ENCODE peak calls at places on chromosomes 6 and 20, in ten cellular contexts. I, V, S, U, D, K, E, Q, M and L are unnamed samples.

GRCh38 chr6:107711412-107711811 is 112.7 kb downstream of the SCML4 start:
- DNase-seq in I (no peak), V (no peak), S (no peak), U (no peak), D (no peak), K (no peak), E (no peak), Q (no peak), M (no peak), L (no peak)

GRCh38 chr20:44576297-44576696 is 6.1 kb upstream of the PKIG start:
- DNase-seq in I (no peak), V (no peak), S (no peak), U (no peak), D (peak; percentile 69), K (no peak), E (no peak), Q (no peak), M (peak; percentile 67), L (no peak)

GRCh38 chr6:27528714-27529113 is 55.8 kb upstream of the ZNF184 start:
- DNase-seq in I (no peak), V (no peak), S (no peak), U (no peak), D (no peak), K (no peak), E (no peak), Q (no peak), M (no peak), L (no peak)

GRCh38 chr6:74068945-74069570 is 373.1 kb downstream of the CD109 start:
- DNase-seq in I (no peak), V (no peak), S (peak; percentile 55), U (no peak), D (peak; percentile 54), K (no peak), E (no peak), Q (no peak), M (no peak), L (no peak)

GRCh38 chr6:114108119-114109002 is 137.4 kb upstream of the HDAC2 start:
- DNase-seq in I (peak; percentile 25), V (peak; percentile 65), S (no peak), U (no peak), D (peak; percentile 78), K (peak; percentile 83), E (no peak), Q (peak; percentile 66), M (no peak), L (no peak)

GRCh38 chr6:46217671-46218131 is 46.9 kb upstream of the ENPP5 start:
- DNase-seq in I (no peak), V (no peak), S (no peak), U (peak; percentile 47), D (no peak), K (no peak), E (no peak), Q (peak; percentile 57), M (no peak), L (peak; percentile 57)

GRCh38 chr20:58420798-58421496 is 31.9 kb downstream of the VAPB start:
- DNase-seq in I (peak; percentile 47), V (no peak), S (peak; percentile 17), U (no peak), D (peak; percentile 72), K (no peak), E (no peak), Q (no peak), M (no peak), L (no peak)

GRCh38 chr20:59820204-59821041 is 113.0 kb downstream of the SYCP2 start:
- DNase-seq in I (no peak), V (no peak), S (no peak), U (no peak), D (no peak), K (no peak), E (no peak), Q (no peak), M (no peak), L (no peak)

GRCh38 chr20:63641146-63641791 is 12.0 kb downstream of the STMN3 start:
- DNase-seq in I (no peak), V (peak; percentile 77), S (no peak), U (no peak), D (peak; percentile 15), K (no peak), E (peak; percentile 54), Q (no peak), M (no peak), L (no peak)

DNA sequence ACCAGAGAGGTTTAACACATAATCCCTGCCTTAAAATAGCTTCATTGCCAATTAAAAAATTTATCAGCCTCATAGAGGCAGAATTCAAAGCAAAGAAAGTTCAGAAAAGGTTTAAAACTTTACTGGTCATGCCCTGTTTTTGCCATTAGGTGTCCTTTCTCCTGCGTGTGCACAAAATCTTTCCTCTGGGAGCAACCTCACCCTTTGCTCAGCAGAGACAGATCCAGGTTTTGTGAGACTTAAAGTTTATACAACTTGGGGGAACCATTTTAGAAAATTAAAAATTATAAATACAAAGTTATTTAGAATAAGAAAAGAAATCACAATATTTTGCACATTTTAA is 41.8 kb upstream of the SLC22A16 start:
- DNase-seq in I (peak; percentile 56), V (no peak), S (no peak), U (no peak), D (no peak), K (no peak), E (no peak), Q (no peak), M (no peak), L (no peak)
- TF ChIP-seq CTCF in I (peak; percentile 41), V (no peak), S (peak; percentile 41), U (peak; percentile 47), D (peak; percentile 62), K (peak; percentile 57), E (no peak), Q (peak; percentile 38), M (peak; percentile 25), L (peak; percentile 15)

DNA sequence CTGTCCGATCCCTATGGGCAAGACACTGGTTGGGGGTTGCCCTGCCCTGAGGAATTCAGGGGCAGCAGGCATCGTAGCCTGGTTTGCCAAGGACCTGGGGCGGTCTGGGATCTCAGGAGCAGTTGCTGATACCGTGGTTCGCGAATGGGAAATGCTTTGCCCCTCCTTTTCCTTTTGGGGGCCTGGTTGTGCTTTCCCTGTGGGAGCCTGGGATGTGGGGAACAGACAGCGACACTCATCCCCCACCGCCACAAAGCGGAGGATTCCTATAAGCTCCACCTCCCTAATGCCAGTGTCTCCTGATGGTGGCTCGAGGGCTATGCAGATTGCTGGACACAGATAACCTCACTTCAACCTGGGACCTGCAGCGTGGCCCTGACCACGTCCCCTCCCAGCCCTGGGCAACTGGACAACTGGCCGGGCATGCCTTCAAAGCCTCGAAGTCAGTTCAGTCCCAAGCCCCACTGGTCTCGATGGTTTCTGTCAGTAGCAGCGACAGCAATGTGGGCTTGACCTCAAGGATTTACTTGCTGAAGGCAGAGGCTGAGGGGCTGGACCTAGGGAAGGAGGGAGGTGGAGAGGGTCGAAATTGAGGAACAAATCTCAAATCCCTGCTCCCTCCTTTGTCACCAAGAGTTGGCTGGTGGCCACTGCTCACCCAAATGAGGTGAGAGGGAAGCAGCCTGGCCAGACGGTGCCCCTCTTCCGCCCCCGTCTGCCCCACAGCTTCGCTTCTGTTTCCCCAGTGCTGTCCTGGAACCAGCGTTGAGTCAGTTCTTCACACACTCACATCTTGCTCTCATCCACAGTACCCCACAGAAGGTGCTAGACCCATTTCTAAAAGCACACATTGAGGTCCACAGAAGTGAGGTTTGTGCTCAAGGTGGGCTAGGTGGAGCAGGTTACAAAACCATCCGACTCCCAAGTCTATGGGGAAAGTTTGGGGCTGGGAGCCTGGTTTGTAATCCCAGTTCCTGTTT is 3.5 kb downstream of the CEBPB start:
- DNase-seq in I (no peak), V (peak; percentile 63), S (no peak), U (no peak), D (no peak), K (no peak), E (no peak), Q (peak; percentile 76), M (no peak), L (no peak)
- TF ChIP-seq CTCF in I (no peak), V (no peak), S (no peak), U (no peak), D (no peak), K (no peak), E (no peak), Q (no peak), M (no peak), L (no peak)

DNA sequence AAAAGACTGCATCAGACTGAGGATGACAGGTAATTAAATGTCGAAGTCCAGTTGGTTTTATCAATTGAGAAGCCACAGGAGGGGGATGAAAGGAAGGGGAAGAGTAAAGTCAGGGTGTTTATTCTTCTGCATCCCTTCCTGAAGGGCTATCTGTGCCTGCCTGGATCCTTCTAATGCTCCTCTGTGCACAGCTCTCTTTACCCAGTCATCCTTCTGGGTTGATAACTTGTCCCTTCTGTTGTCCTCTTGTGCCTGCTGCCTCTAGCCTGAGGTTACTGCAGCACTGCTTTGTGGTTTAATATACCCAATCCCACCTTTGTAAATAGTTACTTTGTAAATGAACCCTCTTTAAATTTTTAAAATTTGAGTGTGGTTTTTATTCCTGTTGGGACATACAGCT is 1127.3 kb downstream of the EPHA7 start:
- DNase-seq in I (no peak), V (no peak), S (no peak), U (no peak), D (no peak), K (no peak), E (no peak), Q (no peak), M (no peak), L (no peak)
- TF ChIP-seq CTCF in I (no peak), V (no peak), S (no peak), U (no peak), D (no peak), K (no peak), E (no peak), Q (no peak), M (no peak), L (no peak)

DNA sequence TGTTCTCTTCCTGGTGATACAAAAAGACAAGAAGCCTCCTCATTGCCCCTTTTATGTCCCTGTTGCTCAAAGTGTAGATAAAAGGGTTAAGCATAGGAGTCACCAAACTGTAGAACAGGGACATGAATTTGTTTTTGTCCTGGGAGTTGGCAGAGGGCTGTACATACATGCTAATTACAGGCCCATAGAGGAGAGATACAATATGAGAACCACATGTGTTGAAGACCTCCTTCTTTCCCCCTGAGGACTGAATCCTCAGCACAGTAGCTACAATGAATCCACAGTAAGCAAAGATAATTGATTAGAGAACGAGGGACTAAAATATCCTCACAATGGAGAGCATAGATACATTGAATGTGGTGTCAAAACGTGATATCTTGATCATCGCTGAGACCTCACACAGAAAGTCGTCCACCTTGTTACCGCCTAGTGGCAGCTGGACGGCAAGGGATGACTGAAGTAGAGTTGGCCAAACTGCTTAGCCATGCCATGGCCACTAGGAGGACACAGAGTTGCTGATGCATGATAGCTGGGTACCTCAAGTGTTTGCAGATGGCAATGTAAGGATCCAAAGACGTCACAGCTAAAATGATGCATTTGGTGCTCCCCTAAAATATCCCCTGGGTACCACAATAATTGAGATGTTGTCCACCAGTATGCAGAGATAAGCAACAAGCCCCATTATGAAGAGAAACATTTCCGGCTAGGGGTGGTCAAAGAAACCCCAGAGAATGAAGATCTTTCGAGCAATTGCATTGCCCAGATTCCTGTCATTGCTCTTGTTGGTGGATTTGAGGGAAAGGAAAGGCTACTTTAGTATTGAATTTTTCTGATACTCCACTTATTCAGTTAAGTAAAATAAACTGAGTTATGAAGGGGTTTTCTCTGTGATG is 15.0 kb downstream of the OR2B3 start:
- DNase-seq in I (peak; percentile 36), V (no peak), S (no peak), U (peak; percentile 1), D (peak; percentile 34), K (peak; percentile 52), E (no peak), Q (peak; percentile 45), M (no peak), L (no peak)
- TF ChIP-seq CTCF in I (peak; percentile 33), V (peak; percentile 45), S (peak; percentile 60), U (peak; percentile 74), D (peak; percentile 72), K (peak; percentile 85), E (no peak), Q (peak; percentile 47), M (peak; percentile 72), L (peak; percentile 38)